ENCODE peak calls at places on chromosomes 3 and 15, in four cellular contexts. One of them, this sample, is unnamed.

GRCh38 chr3:20222274-20222673 is 36.3 kb upstream of the SGO1 start:
- DNase-seq in right lobe of liver: no peak
- DNase-seq in A549: no peak
- DNase-seq in heart left ventricle: no peak
- DNase-seq in this sample: no peak

GRCh38 chr15:31857194-31857593 is 173.1 kb upstream of the CHRNA7 start:
- DNase-seq in right lobe of liver: no peak
- DNase-seq in A549: no peak
- DNase-seq in heart left ventricle: no peak
- DNase-seq in this sample: no peak

GRCh38 chr15:68311859-68312557 is 34.5 kb downstream of the FEM1B start:
- DNase-seq in right lobe of liver: no peak
- DNase-seq in A549: no peak
- DNase-seq in heart left ventricle: peak; percentile 3
- DNase-seq in this sample: no peak

GRCh38 chr3:149199474-149199873 is 22.2 kb downstream of the CP start:
- DNase-seq in right lobe of liver: no peak
- DNase-seq in A549: no peak
- DNase-seq in heart left ventricle: no peak
- DNase-seq in this sample: no peak

GRCh38 chr15:49877871-49878511 is 241.0 kb downstream of the ATP8B4 start:
- DNase-seq in right lobe of liver: no peak
- DNase-seq in A549: no peak
- DNase-seq in heart left ventricle: no peak
- DNase-seq in this sample: no peak

GRCh38 chr3:139518296-139518695 is 21.2 kb downstream of the RBP1 start:
- DNase-seq in right lobe of liver: no peak
- DNase-seq in A549: no peak
- DNase-seq in heart left ventricle: no peak
- DNase-seq in this sample: no peak

GRCh38 chr15:101123222-101123910 is 128.5 kb downstream of the CHSY1 start:
- DNase-seq in right lobe of liver: no peak
- DNase-seq in A549: no peak
- DNase-seq in heart left ventricle: no peak
- DNase-seq in this sample: no peak

GRCh38 chr3:151918253-151919029 is 45.0 kb downstream of the SUCNR1 start:
- DNase-seq in right lobe of liver: no peak
- DNase-seq in A549: peak; percentile 75
- DNase-seq in heart left ventricle: no peak
- DNase-seq in this sample: no peak

GRCh38 chr3:46695177-46695961 is 1.9 kb upstream of the ALS2CL start:
- DNase-seq in right lobe of liver: peak; percentile 63
- DNase-seq in A549: peak; percentile 40
- DNase-seq in heart left ventricle: peak; percentile 79
- DNase-seq in this sample: peak; percentile 60

GRCh38 chr3:13877911-13878710 is 1.8 kb downstream of the WNT7A start:
- DNase-seq in right lobe of liver: no peak
- DNase-seq in A549: no peak
- DNase-seq in heart left ventricle: no peak
- DNase-seq in this sample: no peak

GRCh38 chr3:114383875-114384557 is 90.2 kb downstream of the TIGIT start:
- DNase-seq in right lobe of liver: peak; percentile 74
- DNase-seq in A549: peak; percentile 72
- DNase-seq in heart left ventricle: peak; percentile 84
- DNase-seq in this sample: peak; percentile 78

GRCh38 chr3:114380233-114380645 is 86.4 kb downstream of the TIGIT start:
- DNase-seq in right lobe of liver: no peak
- DNase-seq in A549: peak; percentile 6
- DNase-seq in heart left ventricle: peak; percentile 72
- DNase-seq in this sample: peak; percentile 69

GRCh38 chr3:114389156-114389555 is 95.3 kb downstream of the TIGIT start:
- DNase-seq in right lobe of liver: no peak
- DNase-seq in A549: no peak
- DNase-seq in heart left ventricle: no peak
- DNase-seq in this sample: no peak

GRCh38 chr3:114379266-114379665 is 85.4 kb downstream of the TIGIT start:
- DNase-seq in right lobe of liver: no peak
- DNase-seq in A549: no peak
- DNase-seq in heart left ventricle: no peak
- DNase-seq in this sample: no peak

GRCh38 chr3:114384558-114384903 is 90.7 kb downstream of the TIGIT start:
- DNase-seq in right lobe of liver: no peak
- DNase-seq in A549: no peak
- DNase-seq in heart left ventricle: no peak
- DNase-seq in this sample: no peak
- H3K4me3 ChIP-seq in right lobe of liver: no peak overlapping the region
- H3K4me3 ChIP-seq in A549: no peak overlapping the region
- H3K4me3 ChIP-seq in heart left ventricle: peak overlapping the region; percentile 41
- H3K4me3 ChIP-seq in this sample: peak overlapping the region; percentile 56

DNA sequence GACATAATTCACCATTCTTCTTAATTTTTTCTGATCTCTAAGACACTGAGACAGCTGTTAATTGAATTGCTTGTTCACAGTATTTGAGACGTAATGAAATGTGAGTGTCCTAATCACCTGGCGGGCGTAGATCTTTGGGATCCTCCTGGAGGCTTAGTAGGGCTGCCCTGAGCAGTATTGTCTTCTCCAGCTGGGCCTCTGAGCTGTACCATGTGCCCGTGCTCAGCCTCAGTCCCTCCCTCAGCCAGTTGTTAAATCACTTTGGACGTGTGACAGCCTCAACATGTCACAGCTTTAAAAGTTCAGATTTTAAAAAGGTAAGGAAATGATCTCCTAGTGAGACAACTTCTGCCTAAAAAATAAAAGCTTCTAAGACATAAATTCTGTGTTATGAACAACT is 35.5 kb downstream of the IGF1R start:
- DNase-seq in right lobe of liver: no peak
- DNase-seq in A549: no peak
- DNase-seq in heart left ventricle: no peak
- DNase-seq in this sample: no peak
- H3K27ac ChIP-seq in right lobe of liver: no peak overlapping the region
- H3K27ac ChIP-seq in A549: no peak overlapping the region
- H3K27ac ChIP-seq in heart left ventricle: peak overlapping the region; percentile 35
- H3K27ac ChIP-seq in this sample: no peak overlapping the region

GRCh38 chr15:45641374-45641778 is 6.5 kb downstream of the SQOR start:
- DNase-seq in right lobe of liver: no peak
- DNase-seq in A549: peak; percentile 93
- DNase-seq in heart left ventricle: no peak
- DNase-seq in this sample: peak; percentile 54
- H3K4me3 ChIP-seq in right lobe of liver: no peak overlapping the region
- H3K4me3 ChIP-seq in A549: peak overlapping the region; percentile 29
- H3K4me3 ChIP-seq in heart left ventricle: no peak overlapping the region
- H3K4me3 ChIP-seq in this sample: no peak overlapping the region

GRCh38 chr3:15861163-15861562 is 63.4 kb upstream of the ANKRD28 start:
- DNase-seq in right lobe of liver: no peak
- DNase-seq in A549: no peak
- DNase-seq in heart left ventricle: no peak
- DNase-seq in this sample: no peak

GRCh38 chr3:15858547-15859506 is 61.0 kb upstream of the ANKRD28 start:
- DNase-seq in right lobe of liver: peak; percentile 88
- DNase-seq in A549: peak; percentile 41
- DNase-seq in heart left ventricle: peak; percentile 24
- DNase-seq in this sample: peak; percentile 74

GRCh38 chr3:15860014-15860934 is 62.5 kb upstream of the ANKRD28 start:
- DNase-seq in right lobe of liver: peak; percentile 67
- DNase-seq in A549: peak; percentile 81
- DNase-seq in heart left ventricle: no peak
- DNase-seq in this sample: peak; percentile 49

GRCh38 chr3:15859507-15860013 is 61.8 kb upstream of the ANKRD28 start:
- DNase-seq in right lobe of liver: peak; percentile 88
- DNase-seq in A549: peak; percentile 86
- DNase-seq in heart left ventricle: peak; percentile 84
- DNase-seq in this sample: peak; percentile 89
- H3K27ac ChIP-seq in right lobe of liver: peak overlapping the region; percentile 79
- H3K27ac ChIP-seq in A549: peak overlapping the region; percentile 83
- H3K27ac ChIP-seq in heart left ventricle: peak overlapping the region; percentile 70
- H3K27ac ChIP-seq in this sample: peak overlapping the region; percentile 91

DNA sequence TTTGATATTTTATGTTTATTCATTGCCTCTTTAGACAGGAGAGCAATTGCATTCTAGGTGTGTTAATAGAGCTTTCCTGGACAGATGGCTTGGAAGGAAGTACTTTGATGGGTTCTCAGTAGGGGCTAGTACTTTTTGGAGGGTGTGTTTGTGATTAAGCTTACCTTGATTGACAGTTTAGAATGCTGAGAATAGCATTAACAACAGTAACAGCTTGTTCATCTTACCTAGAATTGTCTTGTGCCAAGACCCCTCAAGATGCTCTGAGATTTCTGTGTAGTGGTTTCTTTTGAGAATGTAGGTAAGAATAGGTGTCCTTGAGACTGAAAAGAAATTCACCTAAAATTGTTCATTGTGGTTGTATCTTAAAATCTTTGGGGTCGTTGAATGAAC is 6.2 kb downstream of the USP3 start:
- DNase-seq in right lobe of liver: no peak
- DNase-seq in A549: no peak
- DNase-seq in heart left ventricle: no peak
- DNase-seq in this sample: no peak
- H3K4me3 ChIP-seq in right lobe of liver: no peak overlapping the region
- H3K4me3 ChIP-seq in A549: no peak overlapping the region
- H3K4me3 ChIP-seq in heart left ventricle: no peak overlapping the region
- H3K4me3 ChIP-seq in this sample: no peak overlapping the region